ENCODE peak calls at places on chromosomes 7 and 10, in five cellular contexts. One of them, this sample, is unnamed.

GRCh38 chr10:48461623-48462481 is 143.0 kb downstream of the ARHGAP22 start:
- DNase-seq in SK-N-SH: no peak
- DNase-seq in PC-3: no peak
- DNase-seq in right atrium auricular region: peak; percentile 36
- DNase-seq in mucosa of descending colon: peak; percentile 3
- DNase-seq in this sample: no peak

GRCh38 chr10:119654540-119654939 is 3.4 kb downstream of the BAG3 start:
- DNase-seq in SK-N-SH: no peak
- DNase-seq in PC-3: peak; percentile 61
- DNase-seq in right atrium auricular region: peak; percentile 73
- DNase-seq in mucosa of descending colon: peak; percentile 62
- DNase-seq in this sample: peak; percentile 89

GRCh38 chr7:39142750-39143149 is 165.0 kb downstream of the POU6F2 start:
- DNase-seq in SK-N-SH: no peak
- DNase-seq in PC-3: no peak
- DNase-seq in right atrium auricular region: no peak
- DNase-seq in mucosa of descending colon: no peak
- DNase-seq in this sample: no peak

GRCh38 chr7:40175725-40176510 is 41.1 kb downstream of the SUGCT start:
- DNase-seq in SK-N-SH: no peak
- DNase-seq in PC-3: peak; percentile 10
- DNase-seq in right atrium auricular region: no peak
- DNase-seq in mucosa of descending colon: no peak
- DNase-seq in this sample: no peak

GRCh38 chr7:114048386-114049235 is 129.8 kb upstream of the PPP1R3A start:
- DNase-seq in SK-N-SH: peak; percentile 16
- DNase-seq in PC-3: peak; percentile 6
- DNase-seq in right atrium auricular region: no peak
- DNase-seq in mucosa of descending colon: no peak
- DNase-seq in this sample: no peak

GRCh38 chr10:4144802-4145201 is 359.8 kb upstream of the KLF6 start:
- DNase-seq in SK-N-SH: no peak
- DNase-seq in PC-3: peak; percentile 35
- DNase-seq in right atrium auricular region: no peak
- DNase-seq in mucosa of descending colon: no peak
- DNase-seq in this sample: no peak

GRCh38 chr7:5695037-5695708 is 86.3 kb downstream of the RNF216 start:
- DNase-seq in SK-N-SH: no peak
- DNase-seq in PC-3: no peak
- DNase-seq in right atrium auricular region: no peak
- DNase-seq in mucosa of descending colon: no peak
- DNase-seq in this sample: no peak

GRCh38 chr7:66352071-66352470 is 146.9 kb downstream of the TPST1 start:
- DNase-seq in SK-N-SH: no peak
- DNase-seq in PC-3: no peak
- DNase-seq in right atrium auricular region: no peak
- DNase-seq in mucosa of descending colon: no peak
- DNase-seq in this sample: no peak

GRCh38 chr10:43943825-43944360 is 295.2 kb upstream of the ZNF32 start:
- DNase-seq in SK-N-SH: no peak
- DNase-seq in PC-3: no peak
- DNase-seq in right atrium auricular region: peak; percentile 43
- DNase-seq in mucosa of descending colon: no peak
- DNase-seq in this sample: no peak

GRCh38 chr7:136342221-136342620 is 365.1 kb upstream of the MTPN start:
- DNase-seq in SK-N-SH: no peak
- DNase-seq in PC-3: no peak
- DNase-seq in right atrium auricular region: no peak
- DNase-seq in mucosa of descending colon: no peak
- DNase-seq in this sample: no peak

GRCh38 chr7:143325215-143325614 is 9.3 kb downstream of the CLCN1 start:
- DNase-seq in SK-N-SH: no peak
- DNase-seq in PC-3: peak; percentile 80
- DNase-seq in right atrium auricular region: no peak
- DNase-seq in mucosa of descending colon: no peak
- DNase-seq in this sample: no peak

GRCh38 chr7:148492157-148492860 is 98.3 kb upstream of the C7orf33 start:
- DNase-seq in SK-N-SH: no peak
- DNase-seq in PC-3: no peak
- DNase-seq in right atrium auricular region: no peak
- DNase-seq in mucosa of descending colon: no peak
- DNase-seq in this sample: no peak

GRCh38 chr10:21870849-21871248 is 132.7 kb downstream of the DNAJC1 start:
- DNase-seq in SK-N-SH: no peak
- DNase-seq in PC-3: peak; percentile 42
- DNase-seq in right atrium auricular region: no peak
- DNase-seq in mucosa of descending colon: no peak
- DNase-seq in this sample: no peak

GRCh38 chr10:62153191-62153590 is 115.5 kb downstream of the RTKN2 start:
- DNase-seq in SK-N-SH: no peak
- DNase-seq in PC-3: peak; percentile 97
- DNase-seq in right atrium auricular region: no peak
- DNase-seq in mucosa of descending colon: no peak
- DNase-seq in this sample: no peak

GRCh38 chr10:94049911-94050310 is 56.2 kb downstream of the PLCE1 start:
- DNase-seq in SK-N-SH: no peak
- DNase-seq in PC-3: no peak
- DNase-seq in right atrium auricular region: no peak
- DNase-seq in mucosa of descending colon: no peak
- DNase-seq in this sample: no peak

GRCh38 chr7:90723866-90724265 is 127.7 kb downstream of the CDK14 start:
- DNase-seq in SK-N-SH: no peak
- DNase-seq in PC-3: no peak
- DNase-seq in right atrium auricular region: no peak
- DNase-seq in mucosa of descending colon: no peak
- DNase-seq in this sample: no peak

GRCh38 chr10:93142534-93142933 is 68.8 kb downstream of the CYP26A1 start:
- DNase-seq in SK-N-SH: no peak
- DNase-seq in PC-3: no peak
- DNase-seq in right atrium auricular region: no peak
- DNase-seq in mucosa of descending colon: no peak
- DNase-seq in this sample: no peak

GRCh38 chr10:24556746-24557742 is 166.6 kb downstream of the ARHGAP21 start:
- DNase-seq in SK-N-SH: peak; percentile 47
- DNase-seq in PC-3: peak; percentile 74
- DNase-seq in right atrium auricular region: peak; percentile 54
- DNase-seq in mucosa of descending colon: no peak
- DNase-seq in this sample: peak; percentile 40

GRCh38 chr7:887488-887820 is 11.1 kb downstream of the GET4 start:
- DNase-seq in SK-N-SH: no peak
- DNase-seq in PC-3: no peak
- DNase-seq in right atrium auricular region: no peak
- DNase-seq in mucosa of descending colon: peak; percentile 18
- DNase-seq in this sample: no peak

GRCh38 chr7:152615052-152615741 is 60.7 kb downstream of the XRCC2 start:
- DNase-seq in SK-N-SH: peak; percentile 92
- DNase-seq in PC-3: no peak
- DNase-seq in right atrium auricular region: no peak
- DNase-seq in mucosa of descending colon: no peak
- DNase-seq in this sample: no peak

GRCh38 chr10:52314822-52315552 is 906 bp downstream of the DKK1 start:
- DNase-seq in SK-N-SH: peak; percentile 53
- DNase-seq in PC-3: peak; percentile 80
- DNase-seq in right atrium auricular region: no peak
- DNase-seq in mucosa of descending colon: peak; percentile 31
- DNase-seq in this sample: no peak

GRCh38 chr10:75401569-75402485 is at the start of gene ZNF503:
- DNase-seq in SK-N-SH: peak; percentile 95
- DNase-seq in PC-3: peak; percentile 100
- DNase-seq in right atrium auricular region: peak; percentile 99
- DNase-seq in mucosa of descending colon: peak; percentile 95
- DNase-seq in this sample: peak; percentile 99

GRCh38 chr10:113897693-113898618 is 43.5 kb downstream of the NHLRC2 start:
- DNase-seq in SK-N-SH: peak; percentile 15
- DNase-seq in PC-3: no peak
- DNase-seq in right atrium auricular region: no peak
- DNase-seq in mucosa of descending colon: no peak
- DNase-seq in this sample: no peak

GRCh38 chr7:23894891-23895569 is 185.0 kb downstream of the STK31 start:
- DNase-seq in SK-N-SH: no peak
- DNase-seq in PC-3: no peak
- DNase-seq in right atrium auricular region: no peak
- DNase-seq in mucosa of descending colon: no peak
- DNase-seq in this sample: no peak

GRCh38 chr7:138006106-138006505 is 4.2 kb upstream of the CREB3L2 start:
- DNase-seq in SK-N-SH: no peak
- DNase-seq in PC-3: no peak
- DNase-seq in right atrium auricular region: peak; percentile 32
- DNase-seq in mucosa of descending colon: no peak
- DNase-seq in this sample: no peak

GRCh38 chr10:119667562-119668328 is 16.6 kb downstream of the BAG3 start:
- DNase-seq in SK-N-SH: peak; percentile 46
- DNase-seq in PC-3: peak; percentile 96
- DNase-seq in right atrium auricular region: peak; percentile 89
- DNase-seq in mucosa of descending colon: no peak
- DNase-seq in this sample: peak; percentile 50

GRCh38 chr7:94701555-94701973 is 45.6 kb upstream of the SGCE start:
- DNase-seq in SK-N-SH: no peak
- DNase-seq in PC-3: peak; percentile 71
- DNase-seq in right atrium auricular region: no peak
- DNase-seq in mucosa of descending colon: no peak
- DNase-seq in this sample: no peak

GRCh38 chr10:60236869-60237524 is 152.7 kb downstream of the ANK3 start:
- DNase-seq in SK-N-SH: peak; percentile 16
- DNase-seq in PC-3: no peak
- DNase-seq in right atrium auricular region: peak; percentile 65
- DNase-seq in mucosa of descending colon: peak; percentile 35
- DNase-seq in this sample: no peak

GRCh38 chr10:1160561-1160961 is 104.4 kb downstream of the WDR37 start:
- DNase-seq in SK-N-SH: no peak
- DNase-seq in PC-3: no peak
- DNase-seq in right atrium auricular region: peak; percentile 43
- DNase-seq in mucosa of descending colon: no peak
- DNase-seq in this sample: no peak

GRCh38 chr7:47937065-47937687 is 11.1 kb downstream of the PKD1L1 start:
- DNase-seq in SK-N-SH: no peak
- DNase-seq in PC-3: no peak
- DNase-seq in right atrium auricular region: no peak
- DNase-seq in mucosa of descending colon: no peak
- DNase-seq in this sample: no peak

GRCh38 chr10:101536800-101537199 is 51.3 kb downstream of the POLL start:
- DNase-seq in SK-N-SH: peak; percentile 54
- DNase-seq in PC-3: peak; percentile 53
- DNase-seq in right atrium auricular region: no peak
- DNase-seq in mucosa of descending colon: no peak
- DNase-seq in this sample: no peak

GRCh38 chr7:40572810-40573470 is 438.1 kb downstream of the SUGCT start:
- DNase-seq in SK-N-SH: no peak
- DNase-seq in PC-3: peak; percentile 8
- DNase-seq in right atrium auricular region: no peak
- DNase-seq in mucosa of descending colon: no peak
- DNase-seq in this sample: no peak

GRCh38 chr10:78502208-78502943 is 468.7 kb downstream of the RPS24 start:
- DNase-seq in SK-N-SH: no peak
- DNase-seq in PC-3: peak; percentile 62
- DNase-seq in right atrium auricular region: no peak
- DNase-seq in mucosa of descending colon: no peak
- DNase-seq in this sample: no peak

GRCh38 chr10:7492660-7493046 is 81.8 kb upstream of the SFMBT2 start:
- DNase-seq in SK-N-SH: no peak
- DNase-seq in PC-3: no peak
- DNase-seq in right atrium auricular region: no peak
- DNase-seq in mucosa of descending colon: no peak
- DNase-seq in this sample: no peak
- H3K4me1 ChIP-seq in SK-N-SH: no peaks in the 10 kb centered on the region
- H3K4me1 ChIP-seq in PC-3: no peaks in the 10 kb centered on the region
- H3K4me1 ChIP-seq in right atrium auricular region: no peaks in the 10 kb centered on the region
- H3K4me1 ChIP-seq in mucosa of descending colon: no peaks in the 10 kb centered on the region
- H3K4me1 ChIP-seq in this sample: no peaks in the 10 kb centered on the region

GRCh38 chr7:21962677-21963076 is 17.0 kb upstream of the CDCA7L start:
- DNase-seq in SK-N-SH: no peak
- DNase-seq in PC-3: no peak
- DNase-seq in right atrium auricular region: no peak
- DNase-seq in mucosa of descending colon: no peak
- DNase-seq in this sample: no peak
- H3K4me1 ChIP-seq in SK-N-SH: no peaks in the 10 kb centered on the region
- H3K4me1 ChIP-seq in PC-3: peaks cover 10% of the 10 kb centered on the region
- H3K4me1 ChIP-seq in right atrium auricular region: no peaks in the 10 kb centered on the region
- H3K4me1 ChIP-seq in mucosa of descending colon: no peaks in the 10 kb centered on the region
- H3K4me1 ChIP-seq in this sample: no peaks in the 10 kb centered on the region

GRCh38 chr7:131897016-131897789 is 340.8 kb upstream of the PODXL start:
- DNase-seq in SK-N-SH: peak; percentile 16
- DNase-seq in PC-3: peak; percentile 62
- DNase-seq in right atrium auricular region: no peak
- DNase-seq in mucosa of descending colon: no peak
- DNase-seq in this sample: no peak

GRCh38 chr7:131896189-131896855 is 339.9 kb upstream of the PODXL start:
- DNase-seq in SK-N-SH: no peak
- DNase-seq in PC-3: no peak
- DNase-seq in right atrium auricular region: no peak
- DNase-seq in mucosa of descending colon: no peak
- DNase-seq in this sample: no peak

GRCh38 chr7:131895541-131896173 is 339.2 kb upstream of the PODXL start:
- DNase-seq in SK-N-SH: no peak
- DNase-seq in PC-3: peak; percentile 95
- DNase-seq in right atrium auricular region: no peak
- DNase-seq in mucosa of descending colon: no peak
- DNase-seq in this sample: no peak

GRCh38 chr7:131890191-131890590 is 333.8 kb upstream of the PODXL start:
- DNase-seq in SK-N-SH: no peak
- DNase-seq in PC-3: no peak
- DNase-seq in right atrium auricular region: no peak
- DNase-seq in mucosa of descending colon: no peak
- DNase-seq in this sample: no peak

DNA sequence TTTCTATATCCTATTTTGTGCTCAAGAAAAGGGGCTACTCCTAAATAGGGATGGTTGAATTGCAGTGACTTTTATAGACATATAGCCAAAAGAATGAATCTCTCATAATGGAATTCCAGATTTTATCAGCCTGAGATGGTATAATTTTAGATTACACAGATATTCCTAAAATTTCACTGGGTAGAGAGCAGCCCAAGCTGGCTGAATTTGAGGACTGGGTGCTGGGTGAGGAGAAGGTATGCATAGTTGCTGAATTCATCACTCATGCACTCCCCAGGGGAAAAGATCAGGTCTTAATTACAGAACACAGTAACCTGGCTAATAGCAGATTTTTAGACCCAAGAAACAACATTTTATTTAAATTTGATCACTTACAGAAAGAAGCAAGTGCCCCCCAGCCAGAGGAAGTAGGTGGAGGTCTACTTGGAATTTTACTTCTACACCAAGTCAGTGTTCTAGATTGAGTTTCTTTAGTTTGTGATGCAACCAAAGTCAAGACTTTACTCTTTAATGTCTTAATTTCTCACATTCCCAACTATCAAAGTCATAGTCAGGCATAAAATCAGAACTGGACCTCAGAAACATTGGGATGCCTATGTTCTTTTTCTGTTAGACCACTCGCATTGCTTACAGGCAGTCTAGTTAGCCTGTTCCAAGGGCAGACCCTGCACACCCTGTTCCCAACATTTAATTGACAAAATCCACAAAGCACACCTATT is 337.4 kb upstream of the PODXL start:
- DNase-seq in SK-N-SH: no peak
- DNase-seq in PC-3: no peak
- DNase-seq in right atrium auricular region: no peak
- DNase-seq in mucosa of descending colon: no peak
- DNase-seq in this sample: no peak
- H3K4me1 ChIP-seq in SK-N-SH: peaks cover 14% of the 10 kb centered on the region
- H3K4me1 ChIP-seq in PC-3: peaks cover 28% of the 10 kb centered on the region
- H3K4me1 ChIP-seq in right atrium auricular region: no peaks in the 10 kb centered on the region
- H3K4me1 ChIP-seq in mucosa of descending colon: no peaks in the 10 kb centered on the region
- H3K4me1 ChIP-seq in this sample: no peaks in the 10 kb centered on the region

GRCh38 chr10:117348236-117348635 is 27.0 kb downstream of the PDZD8 start:
- DNase-seq in SK-N-SH: no peak
- DNase-seq in PC-3: no peak
- DNase-seq in right atrium auricular region: no peak
- DNase-seq in mucosa of descending colon: no peak
- DNase-seq in this sample: no peak
- H3K4me1 ChIP-seq in SK-N-SH: peaks cover 2% of the 10 kb centered on the region
- H3K4me1 ChIP-seq in PC-3: peaks cover 15% of the 10 kb centered on the region
- H3K4me1 ChIP-seq in right atrium auricular region: no peaks in the 10 kb centered on the region
- H3K4me1 ChIP-seq in mucosa of descending colon: peaks cover 49% of the 10 kb centered on the region
- H3K4me1 ChIP-seq in this sample: no peaks in the 10 kb centered on the region